ENCODE peak calls at places on chromosome 15, in seven cellular contexts. F, O, T, R, U, E and K are unnamed samples.

GRCh38 chr15:100039994-100040393 is 301.8 kb downstream of the ADAMTS17 start:
- DNase-seq in E (no peak), F (no peak), U (no peak), R (no peak), O (no peak), T (peak), K (no peak)

GRCh38 chr15:88440021-88440420 is 27.2 kb downstream of the MRPL46 start:
- DNase-seq in F (no peak), O (no peak), U (peak), R (peak), E (peak), T (no peak), K (peak)

GRCh38 chr15:66004618-66005262 is 135.4 kb downstream of the RAB11A start:
- DNase-seq in F (no peak), E (no peak), T (no peak), O (peak), U (peak), R (peak), K (peak)

GRCh38 chr15:70053006-70053702 is 44.6 kb downstream of the TLE3 start:
- DNase-seq in T (peak), E (no peak), U (no peak), R (no peak), F (no peak), O (no peak), K (no peak)

GRCh38 chr15:19987389-19988048 is 554.1 kb downstream of the GOLGA6L6 start:
- DNase-seq in T (no peak), U (no peak), R (no peak), O (no peak), E (no peak), F (peak), K (no peak)

GRCh38 chr15:61441901-61442300 is 212.8 kb upstream of the RORA start:
- DNase-seq in T (no peak), U (no peak), O (no peak), R (no peak), E (no peak), F (no peak), K (no peak)

GRCh38 chr15:81166949-81167816 is 29.5 kb upstream of the IL16 start:
- DNase-seq in O (no peak), F (no peak), U (no peak), E (no peak), R (peak), T (no peak), K (no peak)

GRCh38 chr15:69132935-69133861 is 27.2 kb upstream of the GLCE start:
- DNase-seq in U (no peak), T (no peak), O (peak), R (peak), F (peak), E (no peak), K (no peak)

GRCh38 chr15:70091649-70092461 is 5.9 kb downstream of the TLE3 start:
- DNase-seq in E (no peak), T (no peak), R (no peak), O (no peak), F (peak), U (no peak), K (peak)

GRCh38 chr15:58446521-58446920 is 14.7 kb downstream of the LIPC start:
- DNase-seq in F (no peak), R (no peak), T (no peak), E (peak), O (no peak), U (no peak), K (no peak)

GRCh38 chr15:101180620-101181307 is 71.1 kb downstream of the CHSY1 start:
- DNase-seq in E (no peak), R (no peak), T (no peak), F (no peak), O (peak), U (no peak), K (no peak)

GRCh38 chr15:82742134-82742533 is 32.5 kb upstream of the AP3B2 start:
- DNase-seq in F (no peak), R (no peak), U (no peak), T (no peak), O (no peak), E (no peak), K (peak)

GRCh38 chr15:83206971-83207621 is 527 bp downstream of the HDGFL3 start:
- DNase-seq in O (peak), E (peak), T (no peak), U (no peak), F (peak), R (peak), K (peak)

GRCh38 chr15:71730277-71731144 is 79.8 kb upstream of the NR2E3 start:
- DNase-seq in R (peak), E (no peak), O (peak), T (no peak), F (peak), U (peak), K (peak)

GRCh38 chr15:82021992-82022391 is 23.8 kb downstream of the MEX3B start:
- DNase-seq in F (peak), R (peak), E (no peak), T (no peak), O (no peak), U (peak), K (peak)

GRCh38 chr15:97654677-97655076 is 305.8 kb upstream of the ARRDC4 start:
- DNase-seq in U (no peak), F (no peak), E (no peak), R (no peak), O (no peak), T (no peak), K (no peak)

GRCh38 chr15:61935493-61935892 is 124.8 kb downstream of the VPS13C start:
- DNase-seq in T (no peak), F (no peak), U (no peak), O (no peak), E (no peak), R (no peak), K (no peak)

GRCh38 chr15:85750807-85751730 is 43.7 kb downstream of the KLHL25 start:
- DNase-seq in T (peak), E (peak), O (no peak), F (no peak), R (no peak), U (no peak), K (peak)

GRCh38 chr15:74317820-74318375 is 49.5 kb downstream of the CYP11A1 start:
- DNase-seq in T (no peak), F (peak), R (peak), O (peak), U (peak), E (peak), K (peak)

GRCh38 chr15:26771168-26771916 is 1.5 kb downstream of the GABRB3 start:
- DNase-seq in E (no peak), R (no peak), O (no peak), T (no peak), U (no peak), F (peak), K (no peak)

GRCh38 chr15:49895337-49896223 is 223.5 kb downstream of the ATP8B4 start:
- DNase-seq in F (no peak), U (peak), E (no peak), R (peak), O (no peak), T (no peak), K (peak)

GRCh38 chr15:70916531-70916930 is 23.9 kb downstream of the LRRC49 start:
- DNase-seq in U (no peak), T (no peak), R (no peak), F (no peak), E (no peak), O (no peak), K (no peak)

GRCh38 chr15:47705601-47706000 is 11.7 kb upstream of the SEMA6D start:
- DNase-seq in O (no peak), F (no peak), E (no peak), T (no peak), U (no peak), R (no peak), K (no peak)

GRCh38 chr15:93066834-93067648 is 22.0 kb downstream of the RGMA start:
- DNase-seq in F (no peak), U (no peak), R (peak), O (no peak), T (no peak), E (no peak), K (no peak)

GRCh38 chr15:59894835-59895234 is 109.3 kb upstream of the FOXB1 start:
- DNase-seq in F (no peak), U (no peak), T (no peak), R (no peak), O (no peak), E (no peak), K (no peak)

GRCh38 chr15:38253448-38253847 is 812 bp downstream of the SPRED1 start:
- DNase-seq in R (peak), U (peak), T (no peak), O (no peak), E (no peak), F (no peak), K (peak)

GRCh38 chr15:68479406-68479805 is 47.4 kb upstream of the ITGA11 start:
- DNase-seq in O (no peak), E (peak), T (no peak), F (no peak), U (peak), R (peak), K (peak)

GRCh38 chr15:40875996-40876740 is 2.1 kb upstream of the RHOV start:
- DNase-seq in E (no peak), R (no peak), U (no peak), O (no peak), F (no peak), T (no peak), K (peak)

GRCh38 chr15:40872791-40873526 is 1.1 kb downstream of the RHOV start:
- DNase-seq in U (no peak), F (no peak), E (no peak), R (no peak), T (no peak), O (no peak), K (no peak)

GRCh38 chr15:40870716-40871115 is 3.3 kb downstream of the RHOV start:
- DNase-seq in O (no peak), R (no peak), U (no peak), T (no peak), F (no peak), E (no peak), K (no peak)

GRCh38 chr15:40871749-40872617 is 2.1 kb downstream of the RHOV start:
- DNase-seq in O (no peak), R (no peak), T (no peak), F (no peak), U (no peak), E (no peak), K (no peak)

DNA sequence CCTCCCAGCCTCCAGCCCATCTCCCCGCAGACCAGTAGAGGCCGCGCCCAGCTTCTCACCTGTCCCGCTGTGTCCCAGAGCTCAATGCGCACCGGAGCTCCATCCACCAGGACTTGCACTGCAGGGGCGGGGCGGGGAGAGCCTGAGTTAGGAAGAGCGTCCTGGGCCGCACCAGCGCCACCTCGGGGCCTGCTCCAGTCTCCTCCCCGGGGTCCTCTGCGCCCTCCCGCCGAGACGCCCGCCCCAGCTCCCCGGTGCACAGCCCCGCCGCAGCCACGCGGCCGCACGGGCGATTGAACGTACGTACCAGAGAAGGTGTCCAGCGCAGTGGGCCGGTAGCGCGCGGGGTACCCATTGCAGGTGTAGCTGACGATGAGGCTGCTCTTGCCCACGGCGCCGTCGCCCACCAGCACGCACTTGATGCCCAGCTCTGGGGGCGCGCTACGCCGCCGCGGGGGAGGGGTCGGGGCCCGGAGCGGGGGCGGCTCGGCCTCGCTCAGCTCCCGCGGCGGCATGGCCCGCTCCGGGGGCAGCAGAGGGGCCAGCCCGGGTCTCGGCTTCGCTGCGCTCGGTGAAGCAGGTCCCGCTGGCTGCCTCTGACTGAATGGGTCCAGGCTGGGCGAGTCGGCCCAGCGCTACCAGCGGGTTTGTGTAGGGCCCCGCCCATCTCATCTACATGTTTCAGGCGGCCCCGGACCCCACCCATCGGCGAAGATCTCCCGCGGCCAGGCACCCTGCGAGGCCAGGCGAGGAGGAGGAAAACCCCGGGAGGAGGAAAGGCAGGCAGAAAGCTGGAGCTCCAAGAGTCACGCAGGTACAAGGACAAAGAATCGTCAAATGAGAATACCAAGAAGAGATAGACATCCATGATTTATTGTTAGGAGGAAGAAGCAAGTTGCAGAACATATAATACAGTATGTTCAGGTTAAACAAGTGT is at the start of gene RHOV:
- DNase-seq in R (peak), F (peak), O (peak), T (no peak), E (peak), U (peak), K (peak)
- TF ChIP-seq CTCF in R (no peak), F (peak), O (no peak), T (no peak), E (no peak), U (peak), K (peak)

GRCh38 chr15:24819680-24820079 is 135.1 kb upstream of the SNRPN start:
- DNase-seq in E (no peak), R (no peak), F (no peak), U (no peak), T (no peak), O (no peak), K (no peak)

GRCh38 chr15:24823473-24823872 is 131.3 kb upstream of the SNRPN start:
- DNase-seq in E (no peak), T (no peak), F (peak), O (no peak), R (peak), U (no peak), K (no peak)
- H3K4me3 ChIP-seq in E (no peak), T (no peak), F (peak), O (no peak), R (no peak), U (no peak), K (no peak)

DNA sequence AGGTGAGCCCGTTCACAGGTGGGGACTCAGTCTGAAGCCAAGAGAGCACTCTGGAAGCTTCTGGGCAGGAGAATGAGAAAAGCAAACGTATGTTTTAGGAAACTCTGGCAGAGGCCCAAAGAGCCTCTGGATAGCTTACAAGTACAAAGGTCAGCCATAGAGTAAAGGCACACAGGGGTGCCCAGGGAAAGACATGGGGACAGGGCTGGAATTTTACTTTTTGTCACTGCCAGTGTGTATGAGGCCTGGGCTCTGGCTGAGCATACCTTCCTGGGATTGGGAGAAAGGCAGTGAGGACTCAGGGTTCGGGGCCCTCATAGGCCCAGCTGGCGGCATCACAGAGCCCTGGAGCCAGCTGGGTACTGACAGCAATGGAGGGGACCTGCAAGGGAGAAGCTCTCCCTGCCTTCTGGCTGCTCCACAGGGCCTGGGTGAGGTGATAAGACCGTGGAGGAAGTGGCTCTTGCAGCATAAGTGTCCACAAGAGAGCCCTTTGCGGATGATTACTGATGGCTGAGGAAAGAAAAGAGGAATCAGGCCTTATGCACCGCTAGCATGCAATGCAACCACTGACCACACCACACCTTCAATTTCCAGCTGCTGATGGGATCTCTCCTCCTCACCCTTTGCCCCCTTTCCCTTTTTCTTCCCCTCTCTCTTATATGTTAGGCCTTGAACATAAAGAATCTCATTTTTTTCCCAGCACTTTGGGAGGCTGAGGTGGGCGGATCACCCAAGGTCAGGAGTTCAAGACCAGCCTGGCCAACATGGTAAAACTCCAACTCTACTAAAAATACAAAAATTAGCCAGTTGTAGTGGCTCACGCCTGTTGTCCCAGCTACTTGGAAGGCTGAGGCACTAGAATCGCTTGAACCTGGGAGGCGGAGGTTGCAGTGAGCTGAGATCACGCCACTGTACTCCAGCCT is 25.1 kb upstream of the BCL2L10 start:
- DNase-seq in R (no peak), O (no peak), U (no peak), T (no peak), F (no peak), E (peak), K (no peak)
- TF ChIP-seq CTCF in R (no peak), O (no peak), U (no peak), T (no peak), F (no peak), E (no peak), K (no peak)

DNA sequence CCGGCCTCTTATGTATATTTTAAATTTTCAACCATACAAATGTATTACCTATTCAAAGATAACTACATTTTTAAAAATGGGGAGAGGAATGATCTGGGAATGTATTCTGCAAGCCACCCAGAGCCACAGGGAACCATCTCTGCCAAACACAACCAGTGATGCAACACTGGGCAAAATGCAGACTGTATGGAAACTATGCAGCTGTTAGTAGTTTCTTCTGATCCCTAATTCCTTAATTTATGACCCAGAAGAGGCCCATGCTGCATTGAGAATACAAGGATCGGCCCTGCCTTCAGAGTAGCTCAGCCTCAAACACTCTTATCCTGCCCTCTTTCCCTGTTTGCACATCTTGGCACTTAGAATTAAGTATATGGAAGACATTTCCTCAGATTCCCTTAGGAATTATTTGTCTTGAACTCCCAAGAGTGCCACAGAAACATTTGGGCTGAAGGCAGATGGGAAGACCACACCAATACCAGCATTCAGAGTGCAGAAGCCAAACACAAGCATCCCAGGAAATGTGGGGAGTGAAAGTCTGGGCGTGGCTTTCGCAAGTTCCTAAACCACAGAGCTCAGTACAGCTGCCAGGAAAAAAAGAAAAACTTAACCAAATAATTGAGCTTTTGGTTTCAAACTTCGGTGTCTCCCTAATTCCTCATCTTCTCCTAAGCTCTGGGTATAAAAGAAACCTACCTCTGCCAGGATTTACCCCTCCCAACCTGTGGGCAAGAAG is 5.3 kb downstream of the SNUPN start:
- DNase-seq in F (no peak), U (peak), O (peak), E (no peak), R (peak), T (no peak), K (peak)
- H3K4me3 ChIP-seq in F (no peak), U (no peak), O (no peak), E (no peak), R (peak), T (peak), K (peak)

DNA sequence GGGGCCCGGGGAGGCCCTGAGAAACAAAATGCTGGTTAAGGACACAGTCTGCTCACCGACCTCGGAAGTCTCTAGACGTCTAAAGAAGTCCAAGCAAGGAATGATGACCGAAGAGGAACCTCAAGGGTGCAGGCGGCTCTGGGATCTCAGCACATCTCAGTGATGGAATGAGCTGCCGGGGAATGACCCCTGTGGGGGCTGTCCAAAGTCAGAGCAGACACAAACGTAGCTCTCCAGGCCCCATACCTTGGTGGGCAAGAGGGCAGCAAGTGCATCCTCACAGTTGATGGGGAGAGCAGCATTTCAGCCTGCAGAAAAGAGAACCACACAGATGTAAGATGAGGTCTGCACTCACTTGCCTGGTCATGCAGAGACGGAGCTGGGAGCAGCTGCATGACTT is 129.1 kb downstream of the IGF1R start:
- DNase-seq in R (no peak), U (no peak), T (no peak), E (peak), F (no peak), O (no peak), K (no peak)
- TF ChIP-seq CTCF in R (no peak), U (no peak), T (no peak), E (no peak), F (no peak), O (no peak), K (no peak)

DNA sequence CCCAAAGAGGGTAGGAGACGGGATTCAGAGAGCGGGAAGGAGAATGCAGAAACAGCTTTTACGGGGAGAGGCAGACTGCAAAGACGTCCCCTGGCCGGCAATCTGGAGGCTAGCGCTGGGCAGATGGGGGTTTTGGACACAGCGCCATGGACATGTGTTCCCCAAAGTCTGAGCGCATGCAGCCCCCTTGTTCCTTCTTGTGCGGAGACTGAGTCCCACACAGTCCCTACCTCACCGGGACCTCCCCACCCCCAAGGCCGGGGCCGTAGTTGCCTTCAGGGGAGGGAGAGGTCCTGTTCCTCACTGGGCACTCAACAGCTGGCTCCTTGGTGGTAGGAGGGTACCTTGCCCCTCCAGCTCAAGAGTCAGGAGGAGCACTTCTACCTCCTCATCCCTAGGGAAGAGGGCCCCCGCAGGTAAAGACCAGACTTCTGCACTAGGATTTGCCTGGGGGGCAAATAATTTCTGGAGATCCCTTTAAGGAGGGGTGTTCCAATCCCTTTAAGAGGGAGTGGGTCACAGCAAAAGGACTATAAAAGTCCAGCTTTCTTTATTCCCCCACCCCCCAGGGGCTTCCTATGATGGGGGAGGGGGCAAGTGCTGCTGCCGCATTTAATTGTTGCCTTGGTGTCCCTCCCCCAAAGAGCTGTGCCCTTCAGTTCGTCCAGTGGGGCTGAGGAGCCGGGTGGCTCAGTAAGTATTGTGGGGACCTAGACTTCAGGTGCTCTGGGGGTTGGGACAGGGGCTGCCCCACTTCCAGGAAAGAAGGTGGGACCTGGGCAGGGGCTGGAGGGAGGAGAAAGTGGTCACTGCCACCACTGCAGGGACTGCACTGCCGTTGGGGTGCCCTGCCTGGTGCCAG is 3.6 kb upstream of the BAHD1 start:
- DNase-seq in T (no peak), F (peak), U (no peak), O (no peak), R (no peak), E (no peak), K (no peak)
- H3K4me3 ChIP-seq in T (peak), F (peak), U (no peak), O (no peak), R (peak), E (no peak), K (peak)